ENCODE peak calls at places on chromosome 3, in five cellular contexts. One of them, this sample, is unnamed.
A peak's percentile ranks its signal among the peaks of the same experiment; 100 is the strongest.

GRCh38 chr3:145557405-145557804 is 603.6 kb downstream of the PLOD2 start:
- DNase-seq in ovary: no peak
- DNase-seq in upper lobe of left lung: no peak
- DNase-seq in tibial nerve: no peak
- DNase-seq in H1: peak; percentile 5
- DNase-seq in this sample: no peak

GRCh38 chr3:131735121-131735520 is 232.3 kb upstream of the MRPL3 start:
- DNase-seq in H1: no peak
- DNase-seq in ovary: no peak
- DNase-seq in tibial nerve: no peak
- DNase-seq in upper lobe of left lung: no peak
- DNase-seq in this sample: no peak

GRCh38 chr3:129793947-129794318 is 99.6 kb downstream of the TMCC1 start:
- DNase-seq in H1: no peak
- DNase-seq in tibial nerve: no peak
- DNase-seq in upper lobe of left lung: peak; percentile 29
- DNase-seq in ovary: no peak
- DNase-seq in this sample: no peak

GRCh38 chr3:126152931-126153694 is 27.3 kb downstream of the ALDH1L1 start:
- DNase-seq in tibial nerve: no peak
- DNase-seq in ovary: no peak
- DNase-seq in upper lobe of left lung: no peak
- DNase-seq in H1: no peak
- DNase-seq in this sample: peak; percentile 40

GRCh38 chr3:67808906-67809305 is 154.5 kb upstream of the SUCLG2 start:
- DNase-seq in H1: no peak
- DNase-seq in tibial nerve: peak; percentile 16
- DNase-seq in ovary: no peak
- DNase-seq in upper lobe of left lung: no peak
- DNase-seq in this sample: no peak

GRCh38 chr3:26308454-26308853 is 314.1 kb upstream of the LRRC3B start:
- DNase-seq in H1: no peak
- DNase-seq in upper lobe of left lung: no peak
- DNase-seq in ovary: no peak
- DNase-seq in tibial nerve: no peak
- DNase-seq in this sample: no peak

GRCh38 chr3:24096695-24097290 is 151.7 kb downstream of the NR1D2 start:
- DNase-seq in upper lobe of left lung: no peak
- DNase-seq in tibial nerve: no peak
- DNase-seq in ovary: no peak
- DNase-seq in H1: no peak
- DNase-seq in this sample: no peak

GRCh38 chr3:196412704-196413103 is 19.5 kb downstream of the UBXN7 start:
- DNase-seq in tibial nerve: no peak
- DNase-seq in ovary: no peak
- DNase-seq in upper lobe of left lung: no peak
- DNase-seq in H1: no peak
- DNase-seq in this sample: no peak

GRCh38 chr3:169836942-169837275 is 24.2 kb upstream of the LRRC34 start:
- DNase-seq in upper lobe of left lung: no peak
- DNase-seq in ovary: no peak
- DNase-seq in tibial nerve: no peak
- DNase-seq in H1: no peak
- DNase-seq in this sample: no peak

GRCh38 chr3:132464066-132464465 is 46.8 kb downstream of the DNAJC13 start:
- DNase-seq in H1: no peak
- DNase-seq in upper lobe of left lung: no peak
- DNase-seq in tibial nerve: no peak
- DNase-seq in ovary: no peak
- DNase-seq in this sample: no peak

GRCh38 chr3:37293646-37294045 is 119.3 kb upstream of the LRRFIP2 start:
- DNase-seq in upper lobe of left lung: no peak
- DNase-seq in H1: no peak
- DNase-seq in tibial nerve: no peak
- DNase-seq in ovary: no peak
- DNase-seq in this sample: no peak

GRCh38 chr3:16179771-16180736 is 5.6 kb downstream of the GALNT15 start:
- DNase-seq in upper lobe of left lung: no peak
- DNase-seq in tibial nerve: no peak
- DNase-seq in H1: no peak
- DNase-seq in ovary: no peak
- DNase-seq in this sample: no peak

GRCh38 chr3:124751501-124751900 is 21.2 kb downstream of the UMPS start:
- DNase-seq in tibial nerve: no peak
- DNase-seq in ovary: no peak
- DNase-seq in upper lobe of left lung: no peak
- DNase-seq in H1: no peak
- DNase-seq in this sample: no peak

GRCh38 chr3:186456636-186457265 is 87.4 kb downstream of the CRYGS start:
- DNase-seq in tibial nerve: no peak
- DNase-seq in H1: no peak
- DNase-seq in ovary: no peak
- DNase-seq in upper lobe of left lung: no peak
- DNase-seq in this sample: no peak

GRCh38 chr3:36380171-36381031 is at the start of gene STAC:
- DNase-seq in ovary: no peak
- DNase-seq in tibial nerve: no peak
- DNase-seq in H1: no peak
- DNase-seq in upper lobe of left lung: peak; percentile 47
- DNase-seq in this sample: no peak

GRCh38 chr3:56693750-56694149 is 10.7 kb upstream of the TASOR start:
- DNase-seq in tibial nerve: no peak
- DNase-seq in H1: no peak
- DNase-seq in upper lobe of left lung: peak; percentile 60
- DNase-seq in ovary: no peak
- DNase-seq in this sample: no peak

GRCh38 chr3:38210141-38210757 is 44.9 kb downstream of the OXSR1 start:
- DNase-seq in H1: no peak
- DNase-seq in upper lobe of left lung: no peak
- DNase-seq in tibial nerve: no peak
- DNase-seq in ovary: no peak
- DNase-seq in this sample: no peak

GRCh38 chr3:90016492-90017065 is 909.2 kb downstream of the EPHA3 start:
- DNase-seq in upper lobe of left lung: no peak
- DNase-seq in tibial nerve: no peak
- DNase-seq in ovary: no peak
- DNase-seq in H1: no peak
- DNase-seq in this sample: no peak

GRCh38 chr3:106628407-106628806 is 748.8 kb upstream of the CCDC54 start:
- DNase-seq in ovary: no peak
- DNase-seq in H1: no peak
- DNase-seq in tibial nerve: no peak
- DNase-seq in upper lobe of left lung: no peak
- DNase-seq in this sample: no peak
- TF ChIP-seq CTCF in ovary: no peak
- TF ChIP-seq CTCF in H1: no peak
- TF ChIP-seq CTCF in tibial nerve: no peak
- TF ChIP-seq CTCF in upper lobe of left lung: no peak
- TF ChIP-seq CTCF in this sample: no peak

GRCh38 chr3:157109267-157110141 is 50.4 kb downstream of the CCNL1 start:
- DNase-seq in tibial nerve: no peak
- DNase-seq in upper lobe of left lung: no peak
- DNase-seq in H1: no peak
- DNase-seq in ovary: no peak
- DNase-seq in this sample: no peak

GRCh38 chr3:157112536-157112935 is 47.4 kb downstream of the CCNL1 start:
- DNase-seq in upper lobe of left lung: no peak
- DNase-seq in H1: no peak
- DNase-seq in ovary: no peak
- DNase-seq in tibial nerve: no peak
- DNase-seq in this sample: no peak

GRCh38 chr3:157111578-157111977 is 48.4 kb downstream of the CCNL1 start:
- DNase-seq in H1: no peak
- DNase-seq in upper lobe of left lung: no peak
- DNase-seq in ovary: no peak
- DNase-seq in tibial nerve: no peak
- DNase-seq in this sample: no peak

GRCh38 chr3:157107644-157108133 is 52.3 kb downstream of the CCNL1 start:
- DNase-seq in ovary: no peak
- DNase-seq in upper lobe of left lung: no peak
- DNase-seq in H1: no peak
- DNase-seq in tibial nerve: no peak
- DNase-seq in this sample: no peak

DNA sequence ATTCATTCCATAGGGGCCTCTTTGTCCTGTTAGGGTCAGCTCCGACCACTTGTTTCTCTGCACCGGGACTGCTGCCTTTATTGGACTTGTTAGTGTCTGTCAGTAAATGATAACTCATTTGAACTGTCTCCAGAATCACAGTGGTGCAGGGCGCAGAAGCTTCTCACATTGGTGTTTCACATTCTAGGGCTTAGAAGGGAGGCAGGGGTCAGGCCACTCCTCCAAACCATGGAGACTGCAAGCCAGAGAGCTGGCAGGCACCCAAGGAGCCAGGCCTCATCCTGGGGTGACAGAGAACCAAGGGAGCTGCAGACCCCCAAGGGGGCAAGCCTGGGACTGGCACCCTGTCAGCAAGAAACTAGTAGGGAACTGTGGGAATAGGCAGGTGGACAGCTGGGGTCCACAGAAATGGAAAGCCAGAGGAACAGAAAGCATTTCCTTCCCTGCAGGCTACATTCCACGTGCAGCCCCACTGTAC is 49.1 kb downstream of the CCNL1 start:
- DNase-seq in tibial nerve: no peak
- DNase-seq in ovary: no peak
- DNase-seq in H1: no peak
- DNase-seq in upper lobe of left lung: no peak
- DNase-seq in this sample: no peak
- TF ChIP-seq EP300 in tibial nerve: no peak
- TF ChIP-seq EP300 in ovary: no peak
- TF ChIP-seq EP300 in H1: no peak
- TF ChIP-seq EP300 in upper lobe of left lung: no peak
- TF ChIP-seq EP300 in this sample: no peak

DNA sequence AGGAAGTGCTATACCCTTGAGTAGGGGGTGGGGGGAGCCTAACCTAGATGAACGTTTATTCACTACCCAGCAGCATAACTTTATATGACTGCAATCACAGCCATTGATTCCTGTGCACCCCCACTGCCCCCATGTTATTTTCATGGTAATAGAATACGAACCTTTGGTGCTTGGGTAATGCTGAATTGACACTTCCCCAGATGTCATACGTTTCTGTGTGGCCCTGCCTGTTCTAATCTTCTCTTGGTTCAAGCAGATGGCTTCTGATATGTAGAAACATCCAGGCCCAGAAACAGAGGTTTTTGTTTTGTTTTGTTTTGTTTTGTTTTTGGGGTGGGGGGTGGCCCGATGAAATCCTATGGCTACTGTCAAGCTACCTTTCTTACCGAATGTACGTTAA is 237.9 kb upstream of the TOPAZ1 start:
- DNase-seq in tibial nerve: no peak
- DNase-seq in upper lobe of left lung: no peak
- DNase-seq in H1: no peak
- DNase-seq in ovary: no peak
- DNase-seq in this sample: no peak
- H3K4me1 ChIP-seq in tibial nerve: no peaks in the 10 kb centered on the region
- H3K4me1 ChIP-seq in upper lobe of left lung: peaks cover 10% of the 10 kb centered on the region
- H3K4me1 ChIP-seq in H1: peaks cover 4% of the 10 kb centered on the region
- H3K4me1 ChIP-seq in ovary: peaks cover 3% of the 10 kb centered on the region
- H3K4me1 ChIP-seq in this sample: peaks cover 11% of the 10 kb centered on the region

GRCh38 chr3:136788154-136788553 is 30.8 kb upstream of the SLC35G2 start:
- DNase-seq in H1: no peak
- DNase-seq in upper lobe of left lung: no peak
- DNase-seq in tibial nerve: no peak
- DNase-seq in ovary: no peak
- DNase-seq in this sample: no peak

GRCh38 chr3:136778865-136779264 is 26.7 kb upstream of the STAG1 start:
- DNase-seq in ovary: no peak
- DNase-seq in tibial nerve: no peak
- DNase-seq in upper lobe of left lung: no peak
- DNase-seq in H1: no peak
- DNase-seq in this sample: no peak

GRCh38 chr3:136787226-136787793 is 31.6 kb upstream of the SLC35G2 start:
- DNase-seq in H1: no peak
- DNase-seq in tibial nerve: no peak
- DNase-seq in ovary: no peak
- DNase-seq in upper lobe of left lung: peak; percentile 41
- DNase-seq in this sample: no peak

GRCh38 chr3:136783708-136784191 is 31.6 kb upstream of the STAG1 start:
- DNase-seq in H1: no peak
- DNase-seq in ovary: no peak
- DNase-seq in tibial nerve: no peak
- DNase-seq in upper lobe of left lung: no peak
- DNase-seq in this sample: no peak
- TF ChIP-seq CTCF in H1: no peak
- TF ChIP-seq CTCF in ovary: no peak
- TF ChIP-seq CTCF in tibial nerve: no peak
- TF ChIP-seq CTCF in upper lobe of left lung: no peak
- TF ChIP-seq CTCF in this sample: no peak

DNA sequence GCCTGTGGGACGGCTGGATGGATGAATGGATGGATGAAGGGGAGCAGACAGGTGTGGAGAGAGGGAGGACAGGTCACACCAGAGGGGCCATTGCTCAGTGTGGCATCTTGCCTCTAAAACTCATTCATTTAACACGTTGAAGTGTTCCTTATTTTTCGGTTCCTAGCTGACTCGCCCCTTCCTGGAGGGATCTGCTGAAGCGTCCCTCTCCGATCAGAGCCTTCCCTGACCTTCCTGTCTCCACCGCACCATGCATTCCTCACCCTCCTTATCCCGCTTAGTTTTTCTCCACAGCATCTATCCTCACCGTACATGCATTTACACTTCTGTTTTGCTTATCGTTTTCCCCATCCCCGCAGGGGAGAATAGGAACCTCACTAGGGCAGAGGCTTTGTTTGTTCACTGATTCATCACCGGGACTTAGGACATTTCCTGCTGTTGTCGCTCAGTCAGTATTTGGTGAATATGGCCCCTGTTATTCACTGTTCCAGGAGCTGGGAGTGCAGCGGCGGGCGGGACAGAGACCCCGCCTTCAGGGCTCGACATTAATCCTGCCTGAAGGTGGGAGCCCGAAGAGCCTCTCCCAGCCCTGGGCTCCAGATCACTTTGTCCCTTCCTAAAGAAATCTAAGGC is 32.0 kb downstream of the FOXL2 start:
- DNase-seq in tibial nerve: no peak
- DNase-seq in H1: no peak
- DNase-seq in upper lobe of left lung: no peak
- DNase-seq in ovary: no peak
- DNase-seq in this sample: no peak
- TF ChIP-seq EP300 in tibial nerve: no peak
- TF ChIP-seq EP300 in H1: no peak
- TF ChIP-seq EP300 in upper lobe of left lung: no peak
- TF ChIP-seq EP300 in ovary: no peak
- TF ChIP-seq EP300 in this sample: no peak

DNA sequence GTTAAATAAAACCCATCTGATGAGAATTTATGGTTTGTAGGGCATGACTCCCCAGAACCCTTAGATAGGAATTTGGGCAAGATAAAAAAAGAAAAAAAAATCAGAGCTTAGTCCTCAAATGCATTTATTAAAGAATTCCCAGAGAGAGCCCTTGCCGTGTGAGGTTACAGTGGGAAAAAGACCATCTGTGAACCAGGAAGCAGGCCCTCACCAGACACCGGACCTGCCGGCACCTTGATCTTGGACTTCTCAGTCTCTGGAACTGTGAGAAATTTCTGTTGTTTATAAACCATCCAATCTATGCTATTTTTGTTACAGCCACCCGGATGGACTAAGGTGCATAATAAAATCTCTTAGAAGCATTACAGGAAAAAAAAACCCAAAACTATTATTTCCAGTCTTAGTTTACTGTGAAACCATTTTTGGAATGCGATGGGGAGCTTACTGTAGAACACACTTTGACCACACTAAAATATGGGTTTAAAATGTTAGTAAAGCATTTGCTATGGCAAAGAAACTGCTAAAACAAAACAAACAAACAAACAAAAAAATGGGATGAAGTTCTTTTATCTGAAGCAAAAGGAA is 72.2 kb downstream of the LEKR1 start:
- DNase-seq in H1: no peak
- DNase-seq in upper lobe of left lung: no peak
- DNase-seq in ovary: no peak
- DNase-seq in tibial nerve: no peak
- DNase-seq in this sample: no peak
- H3K4me1 ChIP-seq in H1: no peaks in the 10 kb centered on the region
- H3K4me1 ChIP-seq in upper lobe of left lung: no peaks in the 10 kb centered on the region
- H3K4me1 ChIP-seq in ovary: no peaks in the 10 kb centered on the region
- H3K4me1 ChIP-seq in tibial nerve: no peaks in the 10 kb centered on the region
- H3K4me1 ChIP-seq in this sample: no peaks in the 10 kb centered on the region